ENCODE peak calls at places on chromosomes 4 and X, in four cellular contexts. A, D, N and H are unnamed samples.
A peak's percentile ranks its signal among the peaks of the same experiment; 100 is the strongest.

GRCh38 chr4:23728393-23728792 is 161.5 kb downstream of the PPARGC1A start:
- DNase-seq in N (no peak), A (no peak), D (no peak), H (peak; percentile 48)

GRCh38 chrX:149045645-149046210 is 459.4 kb downstream of the IDS start:
- DNase-seq in A (no peak), N (no peak), D (no peak), H (no peak)

GRCh38 chrX:1451251-1451675 is 1.4 kb downstream of the ASMTL start:
- DNase-seq in A (no peak), N (no peak), D (no peak), H (no peak)

GRCh38 chrX:70445197-70445656 is 592 bp downstream of the DLG3 start:
- DNase-seq in A (no peak), D (no peak), N (no peak), H (no peak)

GRCh38 chrX:153161952-153162351 is 17.1 kb upstream of the MAGEA1 start:
- DNase-seq in A (no peak), D (no peak), N (no peak), H (no peak)

GRCh38 chrX:154013614-154014360 is 5.9 kb downstream of the IRAK1 start:
- DNase-seq in D (peak; percentile 78), N (peak; percentile 72), A (no peak), H (no peak)

GRCh38 chr4:45036677-45037076 is 310.3 kb upstream of the GNPDA2 start:
- DNase-seq in D (no peak), N (no peak), A (no peak), H (no peak)

GRCh38 chr4:18611008-18611407 is 589.5 kb upstream of the LCORL start:
- DNase-seq in N (no peak), A (no peak), D (no peak), H (no peak)

GRCh38 chr4:145937021-145937861 is 1.4 kb downstream of the ZNF827 start:
- DNase-seq in A (no peak), D (peak; percentile 64), N (peak; percentile 74), H (peak; percentile 23)

GRCh38 chr4:55675196-55675793 is 39.2 kb upstream of the NMU start:
- DNase-seq in D (no peak), N (no peak), A (no peak), H (peak; percentile 27)

GRCh38 chr4:17272154-17272553 is 239.7 kb downstream of the QDPR start:
- DNase-seq in D (no peak), N (no peak), A (no peak), H (no peak)

GRCh38 chr4:111773858-111774257 is 371.4 kb upstream of the FAM241A start:
- DNase-seq in A (no peak), N (no peak), D (peak; percentile 20), H (no peak)

GRCh38 chr4:166162327-166162726 is 289.3 kb downstream of the TLL1 start:
- DNase-seq in N (no peak), D (no peak), A (no peak), H (no peak)

GRCh38 chr4:95544433-95545103 is 4.2 kb downstream of the UNC5C start:
- DNase-seq in D (no peak), A (no peak), N (no peak), H (no peak)

GRCh38 chr4:32172761-32173160 is 1452.6 kb downstream of the PCDH7 start:
- DNase-seq in D (no peak), A (no peak), N (no peak), H (no peak)

GRCh38 chr4:168558587-168558986 is 61.7 kb downstream of the PALLD start:
- DNase-seq in D (no peak), N (no peak), A (no peak), H (no peak)

GRCh38 chr4:187192266-187192665 is 468.6 kb upstream of the FAT1 start:
- DNase-seq in A (no peak), D (no peak), N (no peak), H (no peak)

GRCh38 chr4:156830356-156830755 is 141.2 kb downstream of the PDGFC start:
- DNase-seq in A (no peak), D (no peak), N (no peak), H (no peak)

GRCh38 chr4:23290656-23291055 is 597.9 kb downstream of the GBA3 start:
- DNase-seq in D (no peak), N (no peak), A (no peak), H (no peak)

GRCh38 chrX:68822641-68823410 is 6.0 kb upstream of the EFNB1 start:
- DNase-seq in N (no peak), D (peak; percentile 71), A (no peak), H (peak; percentile 76)

GRCh38 chr4:30828290-30828926 is 108.2 kb downstream of the PCDH7 start:
- DNase-seq in N (no peak), A (no peak), D (no peak), H (no peak)

GRCh38 chr4:62399242-62399641 is 1199.1 kb downstream of the ADGRL3 start:
- DNase-seq in N (no peak), D (no peak), A (no peak), H (no peak)

GRCh38 chr4:13856387-13856786 is 228.9 kb upstream of the BOD1L1 start:
- DNase-seq in N (no peak), A (no peak), D (no peak), H (no peak)

GRCh38 chr4:122045533-122045932 is 93.7 kb upstream of the TRPC3 start:
- DNase-seq in N (no peak), A (no peak), D (peak; percentile 36), H (peak; percentile 1)

GRCh38 chr4:8914461-8915171 is 43.0 kb upstream of the HMX1 start:
- DNase-seq in N (peak; percentile 38), A (no peak), D (no peak), H (no peak)

DNA sequence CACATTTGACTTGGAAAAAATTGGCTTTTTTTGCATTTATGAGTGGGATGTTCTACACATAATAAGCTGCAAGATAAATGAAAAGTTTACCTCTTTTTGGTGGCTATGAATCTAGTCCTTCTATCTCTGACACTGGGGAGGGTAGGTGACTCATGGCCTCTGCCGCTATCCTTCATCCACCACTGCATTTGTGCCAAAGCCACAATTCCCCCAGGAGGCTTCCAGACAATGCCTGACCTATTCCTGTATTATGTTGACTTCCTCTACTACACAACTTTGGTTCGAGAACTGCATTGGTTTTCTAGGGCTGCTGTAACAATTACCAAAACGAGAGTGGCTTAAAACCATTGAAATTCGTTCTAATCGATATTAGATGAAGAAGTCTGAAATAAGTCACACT is 245.6 kb downstream of the TRAM1L1 start:
- DNase-seq in D (no peak), N (no peak), A (no peak), H (no peak)
- TF ChIP-seq SUZ12 in D (no peak), N (no peak), A (no peak), H (no peak)

DNA sequence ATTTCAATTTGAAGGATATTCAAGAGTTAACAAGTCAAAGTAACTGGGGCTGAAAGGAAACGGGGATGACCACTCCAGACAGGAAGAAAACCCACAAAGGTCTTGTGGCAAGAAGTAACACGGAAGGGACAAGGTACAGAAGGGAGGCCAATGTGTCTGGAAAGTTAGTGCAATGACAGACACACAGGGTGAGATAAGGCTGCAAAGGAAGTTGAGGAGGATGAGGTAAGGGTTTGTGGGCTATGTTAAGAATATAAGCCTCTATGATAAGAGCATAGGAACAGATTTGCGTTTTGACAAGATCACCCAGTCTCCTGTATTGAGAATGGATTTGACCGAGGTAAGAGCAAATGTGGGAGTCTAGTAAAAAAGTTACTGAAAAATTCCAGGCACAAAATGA is 21.9 kb upstream of the EMCN start:
- DNase-seq in A (no peak), D (no peak), N (no peak), H (no peak)
- TF ChIP-seq SUZ12 in A (no peak), D (no peak), N (no peak), H (no peak)

GRCh38 chr4:109662786-109663185 is 40.5 kb downstream of the CASP6 start:
- DNase-seq in N (no peak), D (no peak), A (no peak), H (no peak)

GRCh38 chr4:109671350-109671749 is 31.9 kb downstream of the CASP6 start:
- DNase-seq in A (no peak), N (no peak), D (no peak), H (no peak)

GRCh38 chr4:109665783-109666455 is 37.3 kb downstream of the CASP6 start:
- DNase-seq in A (no peak), D (no peak), N (no peak), H (no peak)
- TF ChIP-seq SUZ12 in A (no peak), D (no peak), N (no peak), H (no peak)

GRCh38 chrX:48540015-48540350 is 469 bp downstream of the TBC1D25 start:
- DNase-seq in A (no peak), N (no peak), D (peak; percentile 54), H (no peak)
- TF ChIP-seq SUZ12 in A (no peak), N (no peak), D (no peak), H (no peak)